ENCODE peak calls at places on chromosomes 2 and 18, in seven cellular contexts. D is brain microvascular endothelial cell, H is neuronal stem cell, N is esophagus squamous epithelium, Z is HCT116, B is neural progenitor cell, J is upper lobe of right lung. U is an unnamed sample.

GRCh38 chr2:121576263-121576662 is 45.6 kb downstream of the RNU4ATAC start:
- DNase-seq in D (no peak), H (no peak), N (no peak), Z (no peak), B (no peak), J (no peak), U (no peak)

GRCh38 chr2:101464841-101465240 is 10.1 kb downstream of the RFX8 start:
- DNase-seq in D (no peak), H (no peak), N (no peak), Z (no peak), B (no peak), J (no peak), U (no peak)

GRCh38 chr2:43327119-43327518 is 100.7 kb upstream of the ZFP36L2 start:
- DNase-seq in D (no peak), H (no peak), N (no peak), Z (no peak), B (no peak), J (no peak), U (no peak)

GRCh38 chr18:6741290-6741689 is 11.8 kb downstream of the ARHGAP28 start:
- DNase-seq in D (peak), H (no peak), N (no peak), Z (no peak), B (no peak), J (no peak), U (no peak)

GRCh38 chr2:237629739-237630138 is 2.4 kb downstream of the LRRFIP1 start:
- DNase-seq in D (peak), H (no peak), N (no peak), Z (no peak), B (no peak), J (no peak), U (no peak)

GRCh38 chr2:18473241-18473841 is 87.1 kb downstream of the RDH14 start:
- DNase-seq in D (peak), H (no peak), N (no peak), Z (no peak), B (no peak), J (no peak), U (no peak)

GRCh38 chr2:100936070-100936741 is 65.9 kb upstream of the RPL31 start:
- DNase-seq in D (no peak), H (no peak), N (no peak), Z (no peak), B (no peak), J (no peak), U (peak)

GRCh38 chr2:45288532-45288931 is 279.3 kb upstream of the SIX2 start:
- DNase-seq in D (peak), H (no peak), N (no peak), Z (no peak), B (no peak), J (no peak), U (no peak)

GRCh38 chr2:59706729-59707128 is 846.7 kb downstream of the BCL11A start:
- DNase-seq in D (no peak), H (no peak), N (no peak), Z (no peak), B (no peak), J (no peak), U (no peak)

GRCh38 chr2:170022692-170023091 is 155.3 kb upstream of the MYO3B start:
- DNase-seq in D (peak), H (no peak), N (no peak), Z (no peak), B (no peak), J (no peak), U (no peak)

GRCh38 chr2:117856415-117857210 is 42.1 kb downstream of the DDX18 start:
- DNase-seq in D (peak), H (no peak), N (no peak), Z (peak), B (no peak), J (no peak), U (no peak)

GRCh38 chr2:239609583-239610310 is 208.9 kb upstream of the HDAC4 start:
- DNase-seq in D (no peak), H (no peak), N (no peak), Z (no peak), B (no peak), J (peak), U (no peak)

GRCh38 chr2:226730487-226730886 is 69.1 kb downstream of the IRS1 start:
- DNase-seq in D (peak), H (no peak), N (no peak), Z (peak), B (peak), J (no peak), U (no peak)

GRCh38 chr2:157931542-157931941 is 55.4 kb upstream of the ACVR1 start:
- DNase-seq in D (no peak), H (no peak), N (no peak), Z (no peak), B (no peak), J (no peak), U (no peak)

GRCh38 chr2:152278536-152278935 is 56.4 kb upstream of the FMNL2 start:
- DNase-seq in D (no peak), H (no peak), N (no peak), Z (no peak), B (no peak), J (no peak), U (no peak)

GRCh38 chr2:199875400-199875799 is 24.4 kb upstream of the FTCDNL1 start:
- DNase-seq in D (no peak), H (no peak), N (no peak), Z (no peak), B (no peak), J (no peak), U (no peak)

GRCh38 chr2:101859604-101860003 is 132.2 kb upstream of the IL1R2 start:
- DNase-seq in D (no peak), H (no peak), N (no peak), Z (no peak), B (no peak), J (no peak), U (no peak)

GRCh38 chr2:179814050-179814449 is 47.4 kb downstream of the ZNF385B start:
- DNase-seq in D (no peak), H (no peak), N (no peak), Z (no peak), B (no peak), J (no peak), U (no peak)

GRCh38 chr2:169513926-169514325 is 4.4 kb downstream of the KLHL41 start:
- DNase-seq in D (no peak), H (no peak), N (no peak), Z (no peak), B (no peak), J (no peak), U (no peak)

GRCh38 chr18:63741769-63742168 is 33.4 kb upstream of the SERPINB7 start:
- DNase-seq in D (peak), H (no peak), N (no peak), Z (no peak), B (no peak), J (no peak), U (no peak)

GRCh38 chr2:54586062-54586982 is 130.2 kb downstream of the SPTBN1 start:
- DNase-seq in D (no peak), H (no peak), N (no peak), Z (no peak), B (no peak), J (no peak), U (no peak)

GRCh38 chr18:49768051-49768391 is 45.3 kb downstream of the ACAA2 start:
- DNase-seq in D (peak), H (peak), N (no peak), Z (peak), B (peak), J (peak), U (no peak)

GRCh38 chr2:216694201-216694825 is 1.0 kb downstream of the IGFBP5 start:
- DNase-seq in D (peak), H (no peak), N (no peak), Z (no peak), B (peak), J (peak), U (peak)

GRCh38 chr18:58186258-58186948 is 142.4 kb downstream of the NEDD4L start:
- DNase-seq in D (peak), H (no peak), N (no peak), Z (no peak), B (no peak), J (no peak), U (no peak)

GRCh38 chr2:41934323-41935003 is 113.4 kb upstream of the PKDCC start:
- DNase-seq in D (peak), H (no peak), N (no peak), Z (no peak), B (no peak), J (no peak), U (no peak)

GRCh38 chr2:3154146-3154545 is 223.5 kb downstream of the EIPR1 start:
- DNase-seq in D (no peak), H (no peak), N (no peak), Z (no peak), B (no peak), J (no peak), U (no peak)

GRCh38 chr2:37625781-37626548 is 45.5 kb downstream of the CDC42EP3 start:
- DNase-seq in D (no peak), H (no peak), N (no peak), Z (no peak), B (no peak), J (no peak), U (no peak)

GRCh38 chr2:122003196-122003595 is 247.7 kb downstream of the TSN start:
- DNase-seq in D (no peak), H (no peak), N (no peak), Z (no peak), B (no peak), J (no peak), U (no peak)

GRCh38 chr2:96135171-96135570 is 3.1 kb downstream of the ASTL start:
- DNase-seq in D (no peak), H (no peak), N (no peak), Z (no peak), B (no peak), J (no peak), U (no peak)

GRCh38 chr2:8244634-8245033 is 437.2 kb upstream of the ID2 start:
- DNase-seq in D (no peak), H (no peak), N (no peak), Z (no peak), B (no peak), J (peak), U (no peak)

GRCh38 chr18:2903006-2903405 is 56.2 kb downstream of the EMILIN2 start:
- DNase-seq in D (no peak), H (no peak), N (no peak), Z (no peak), B (no peak), J (no peak), U (peak)

GRCh38 chr2:238848941-238849853 is 1.3 kb downstream of the TWIST2 start:
- DNase-seq in D (peak), H (no peak), N (no peak), Z (no peak), B (peak), J (no peak), U (no peak)

GRCh38 chr18:10285283-10285640 is 169.2 kb upstream of the APCDD1 start:
- DNase-seq in D (no peak), H (no peak), N (no peak), Z (no peak), B (no peak), J (no peak), U (no peak)

GRCh38 chr18:12944724-12945123 is 3.1 kb upstream of the SEH1L start:
- DNase-seq in D (peak), H (no peak), N (no peak), Z (no peak), B (no peak), J (no peak), U (peak)

GRCh38 chr18:36899289-36899688 is 70.4 kb downstream of the KIAA1328 start:
- DNase-seq in D (no peak), H (no peak), N (no peak), Z (peak), B (peak), J (no peak), U (no peak)

DNA sequence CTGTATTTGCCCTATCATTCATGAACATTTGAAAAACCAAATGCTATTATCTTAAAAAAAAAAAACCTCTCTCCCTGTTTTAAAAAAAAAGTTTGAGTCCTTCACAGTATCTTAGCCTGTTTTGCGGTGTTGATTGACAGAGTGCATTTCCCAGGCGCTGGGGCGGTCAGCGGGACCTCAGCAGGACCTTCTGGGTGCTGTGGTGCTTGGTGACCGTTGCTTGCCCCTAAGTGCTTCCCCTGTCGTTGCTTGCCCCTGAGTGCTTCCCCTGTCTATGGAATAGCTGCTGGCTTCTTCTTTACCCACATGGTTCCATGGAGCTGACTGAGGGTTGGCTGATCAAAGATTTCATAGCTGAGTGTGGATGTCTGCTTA is 12.1 kb downstream of the ATP6V1C2 start:
- DNase-seq in D (no peak), H (no peak), N (no peak), Z (no peak), B (no peak), J (no peak), U (no peak)
- H3K27ac ChIP-seq in D (no peak), H (no peak), N (no peak), Z (no peak), B (no peak), J (no peak), U (no peak)

GRCh38 chr2:207484444-207485391 is 45.0 kb upstream of the CREB1 start:
- DNase-seq in D (no peak), H (no peak), N (no peak), Z (no peak), B (no peak), J (no peak), U (peak)
- H3K27ac ChIP-seq in D (no peak), H (no peak), N (no peak), Z (no peak), B (no peak), J (no peak), U (no peak)

DNA sequence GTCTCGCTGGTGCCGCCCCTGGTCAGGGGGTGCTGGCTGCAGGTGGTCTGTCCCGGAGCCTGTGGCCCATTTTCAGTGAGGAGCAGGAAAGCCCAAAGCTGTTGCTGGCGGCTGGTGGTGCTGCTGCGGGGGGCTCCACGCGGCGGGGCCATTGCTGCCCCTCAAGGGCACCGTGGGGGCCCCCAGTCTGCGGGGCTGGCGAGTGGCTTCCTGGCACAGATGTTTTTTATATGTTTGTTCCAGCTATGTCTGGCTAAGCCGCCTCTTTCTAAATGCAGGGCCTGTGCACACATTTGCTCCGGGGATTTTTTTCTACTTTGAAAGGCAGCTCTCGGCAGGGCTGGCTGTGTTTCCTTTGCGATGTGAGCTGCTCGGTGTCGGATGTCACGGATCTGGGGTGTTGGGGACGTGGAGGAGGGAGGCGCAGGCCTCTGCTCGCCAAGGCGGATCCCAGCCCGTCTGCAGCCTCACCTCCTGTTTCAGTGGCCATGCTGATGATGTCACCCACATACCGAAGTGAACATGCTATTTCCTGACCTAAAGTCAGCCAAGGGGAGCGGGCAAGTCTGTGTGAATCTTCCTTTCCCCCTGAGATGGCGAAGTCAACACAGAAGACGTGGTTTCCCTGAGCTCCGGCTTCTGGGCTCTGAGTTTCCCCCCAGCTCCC is 112.0 kb upstream of the CTDP1 start:
- DNase-seq in D (peak), H (peak), N (no peak), Z (no peak), B (peak), J (peak), U (no peak)
- H3K27ac ChIP-seq in D (peak), H (peak), N (no peak), Z (no peak), B (no peak), J (no peak), U (peak)

DNA sequence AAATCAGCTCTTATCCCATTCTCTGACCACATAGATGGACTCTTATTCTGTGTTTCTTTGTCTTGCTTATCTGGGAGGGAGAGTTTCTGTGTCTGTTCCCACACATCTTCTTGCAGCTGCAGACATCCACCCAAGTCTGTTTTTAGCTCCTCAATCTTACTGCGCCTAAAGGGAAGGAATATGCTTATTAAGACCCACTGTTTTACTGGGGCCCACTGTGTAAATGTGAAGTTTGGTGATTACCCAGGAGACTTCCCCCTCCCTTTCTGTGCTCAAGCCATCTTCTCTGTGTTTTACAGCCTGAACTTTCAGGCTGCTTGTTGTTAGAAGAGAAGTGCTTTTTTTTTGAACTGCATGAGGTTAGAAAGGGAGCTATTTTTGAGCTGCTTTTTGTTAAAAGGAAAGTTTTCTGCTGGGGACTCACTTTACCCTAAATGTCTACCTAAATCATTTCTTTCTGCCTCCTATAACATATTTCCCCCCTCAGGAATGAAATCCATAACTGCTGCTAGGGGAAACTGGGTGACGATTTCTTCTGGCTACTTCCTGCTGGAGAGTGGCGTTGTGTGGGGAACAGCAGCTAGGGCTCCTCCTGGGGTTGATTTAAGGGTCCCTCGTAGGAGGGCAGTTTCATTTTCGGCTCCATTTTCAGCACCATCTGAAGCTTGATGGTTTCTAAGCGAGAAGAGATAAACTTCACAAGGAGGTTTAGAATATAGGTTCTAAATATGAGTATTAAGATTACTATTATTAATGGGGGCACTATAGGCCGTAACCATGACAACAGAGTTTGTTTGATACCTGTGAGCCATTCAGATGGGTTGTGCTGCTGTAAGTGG is 39.5 kb upstream of the GMCL1 start:
- DNase-seq in D (peak), H (no peak), N (no peak), Z (no peak), B (no peak), J (no peak), U (no peak)
- H3K27ac ChIP-seq in D (peak), H (no peak), N (peak), Z (no peak), B (no peak), J (peak), U (peak)

GRCh38 chr2:203822240-203822639 is 45.3 kb upstream of the CTLA4 start:
- DNase-seq in D (no peak), H (no peak), N (no peak), Z (no peak), B (no peak), J (no peak), U (no peak)
- H3K27ac ChIP-seq in D (no peak), H (no peak), N (no peak), Z (no peak), B (no peak), J (no peak), U (no peak)

U was measured in coronary artery.